ENCODE peak calls at places on chromosomes 4 and X, in four cellular contexts. W is H1, O is HepG2, Y is GM12878. B is an unnamed sample.

GRCh38 chr4:8235224-8235623 is 34.3 kb upstream of the HTRA3 start:
- DNase-seq in W (no peak), O (no peak), Y (no peak), B (no peak)

GRCh38 chr4:180695851-180696250 is 1547.4 kb upstream of the TENM3 start:
- DNase-seq in W (no peak), Y (no peak), O (no peak), B (no peak)

GRCh38 chrX:40105791-40106676 is 8.3 kb upstream of the BCOR start:
- DNase-seq in Y (no peak), O (no peak), W (peak), B (peak)

GRCh38 chr4:154569584-154569983 is 6.8 kb downstream of the FGB start:
- DNase-seq in W (no peak), O (no peak), Y (no peak), B (no peak)

GRCh38 chr4:140839396-140839795 is 83.2 kb upstream of the TBC1D9 start:
- DNase-seq in W (no peak), Y (no peak), O (no peak), B (no peak)

GRCh38 chr4:111499291-111499690 is 646.0 kb upstream of the FAM241A start:
- DNase-seq in O (no peak), Y (no peak), W (no peak), B (no peak)

GRCh38 chrX:124540474-124540873 is 194.1 kb downstream of the SH2D1A start:
- DNase-seq in W (no peak), Y (no peak), O (no peak), B (no peak)

GRCh38 chrX:38935561-38935960 is 134.3 kb downstream of the MID1IP1 start:
- DNase-seq in Y (no peak), W (no peak), O (no peak), B (no peak)

GRCh38 chrX:135707880-135708279 is 5.6 kb upstream of the CT45A1 start:
- DNase-seq in Y (no peak), W (peak), O (peak), B (peak)

GRCh38 chrX:153818571-153819397 is 11.6 kb downstream of the PDZD4 start:
- DNase-seq in O (no peak), W (peak), Y (no peak), B (peak)

GRCh38 chrX:54786972-54787371 is 11.1 kb downstream of the ITIH6 start:
- DNase-seq in Y (no peak), O (no peak), W (no peak), B (no peak)
- TF ChIP-seq CTCF in Y (peak), O (peak), W (peak), B (peak)

DNA sequence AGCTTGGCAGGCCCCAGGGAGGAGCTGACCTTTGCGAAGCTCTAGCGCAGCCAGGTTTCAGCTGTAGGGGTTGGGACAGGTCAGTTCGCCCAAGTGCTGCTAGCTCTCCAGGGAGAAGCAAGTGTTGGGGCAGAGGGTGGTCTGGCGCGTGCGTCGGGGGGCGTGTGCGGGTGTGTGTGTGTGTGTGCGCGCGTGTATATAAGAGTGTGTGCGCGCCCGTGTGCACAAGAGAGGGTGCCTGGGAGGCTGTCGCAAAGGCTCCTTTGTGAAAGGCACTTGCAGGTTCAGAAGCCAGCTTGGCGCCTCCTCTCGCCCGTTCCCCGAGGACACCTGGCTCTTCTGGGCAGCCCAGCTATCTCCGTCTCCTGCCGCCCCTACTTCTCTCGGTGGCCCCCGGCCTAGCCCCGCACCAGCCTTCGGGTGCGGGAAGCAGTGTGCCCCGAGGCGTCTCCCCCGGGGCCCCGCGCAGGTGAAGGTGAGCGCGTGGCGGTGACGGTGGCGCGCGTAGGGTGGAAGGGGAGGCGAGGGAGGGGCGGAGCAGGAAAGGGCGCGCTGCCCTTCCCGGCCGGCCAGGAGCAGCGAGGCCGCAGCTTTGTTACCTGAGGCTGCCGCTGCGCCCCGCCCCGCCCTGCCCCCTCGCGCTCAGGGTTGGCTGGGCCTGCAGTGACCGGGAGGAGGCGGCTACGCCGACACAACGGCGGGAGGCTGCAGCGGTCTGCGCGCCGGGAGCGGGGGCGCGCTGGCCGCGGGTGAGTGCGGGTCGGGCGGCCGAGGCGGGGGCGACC is at the start of gene FHDC1:
- DNase-seq in Y (no peak), O (no peak), W (peak), B (peak)
- TF ChIP-seq POLR2A in Y (no peak), O (no peak), W (peak), B (no peak)

GRCh38 chrX:68842351-68842750 is 13.5 kb downstream of the EFNB1 start:
- DNase-seq in Y (no peak), W (no peak), O (no peak), B (no peak)

GRCh38 chrX:68839771-68840170 is 10.9 kb downstream of the EFNB1 start:
- DNase-seq in O (no peak), W (no peak), Y (no peak), B (no peak)

GRCh38 chrX:68840256-68840655 is 11.4 kb downstream of the EFNB1 start:
- DNase-seq in W (no peak), Y (no peak), O (no peak), B (no peak)

GRCh38 chrX:68842781-68843581 is 14.2 kb downstream of the EFNB1 start:
- DNase-seq in W (no peak), O (no peak), Y (no peak), B (no peak)

GRCh38 chrX:68841251-68842049 is 12.6 kb downstream of the EFNB1 start:
- DNase-seq in Y (no peak), O (no peak), W (no peak), B (no peak)
- TF ChIP-seq TAF1 in Y (no peak), O (no peak), W (no peak), B (no peak)

DNA sequence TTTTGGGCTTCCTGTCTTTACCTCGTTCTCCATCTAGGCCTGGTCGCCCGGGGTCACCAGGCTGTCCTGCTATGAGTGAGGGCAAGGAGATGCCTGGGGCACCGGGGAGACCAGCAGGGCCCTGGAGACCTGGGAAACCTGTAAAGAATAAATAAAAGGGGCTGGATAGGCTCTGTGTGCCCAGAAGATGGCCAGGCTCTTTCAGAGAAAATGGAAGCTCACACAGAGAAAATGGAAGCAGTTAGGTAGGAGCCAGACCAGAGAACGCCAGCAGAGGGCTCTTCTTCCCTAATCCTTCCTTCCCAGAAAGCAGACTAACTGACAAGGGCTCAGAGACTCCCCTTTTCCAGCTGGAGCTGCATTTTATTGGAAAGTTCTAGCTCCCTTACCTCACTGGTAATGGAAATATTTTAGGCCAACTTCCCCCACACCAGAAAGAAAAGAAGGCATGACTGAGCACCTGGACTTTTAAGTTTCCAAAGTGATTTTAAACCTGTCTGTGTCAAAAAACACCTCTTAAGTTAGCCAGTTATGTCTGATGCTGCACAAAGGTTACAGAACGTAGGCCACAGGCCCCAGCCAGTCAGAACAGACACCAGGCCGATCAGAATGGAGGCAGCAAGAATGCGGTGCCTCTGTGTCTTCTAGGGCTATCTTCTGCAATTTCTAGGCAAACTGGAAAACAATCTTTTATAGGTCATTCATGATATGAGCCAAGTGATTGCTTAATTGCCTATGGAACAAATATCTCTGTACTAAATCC is 74.0 kb downstream of the ATG4A start:
- DNase-seq in W (peak), O (peak), Y (no peak), B (peak)
- TF ChIP-seq CTCF in W (peak), O (peak), Y (peak), B (peak)

DNA sequence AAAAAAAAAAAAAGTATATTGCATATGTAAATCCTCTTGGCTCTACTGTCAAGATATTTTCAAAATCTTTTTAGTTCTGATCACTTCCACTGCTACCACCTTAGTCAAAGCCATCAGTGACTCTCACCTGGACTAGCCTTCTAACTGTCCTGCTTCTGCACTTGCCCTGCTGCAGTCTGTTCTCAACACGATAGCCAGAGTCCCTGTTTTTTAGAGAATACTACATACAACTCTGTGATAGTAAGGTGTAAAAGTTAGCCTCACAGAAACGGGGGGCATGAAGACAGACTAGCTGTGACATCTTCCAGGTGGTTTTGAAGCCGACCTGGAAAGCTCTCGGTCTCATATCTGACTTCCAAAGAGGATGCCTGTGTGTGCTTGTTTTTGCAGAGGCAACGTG is 24.6 kb downstream of the EIF2S3 start:
- DNase-seq in W (no peak), Y (no peak), O (no peak), B (no peak)
- TF ChIP-seq POLR2A in W (no peak), Y (peak), O (no peak), B (peak)

GRCh38 chr4:173506780-173507211 is 23.2 kb downstream of the HAND2 start:
- DNase-seq in Y (no peak), O (no peak), W (no peak), B (no peak)
- TF ChIP-seq TAF1 in Y (no peak), O (no peak), W (no peak), B (no peak)

GRCh38 chr4:56052966-56053365 is 104.2 kb downstream of the CEP135 start:
- DNase-seq in W (no peak), O (no peak), Y (no peak), B (no peak)

GRCh38 chr4:56051049-56051709 is 102.4 kb downstream of the CEP135 start:
- DNase-seq in O (no peak), W (no peak), Y (no peak), B (no peak)

GRCh38 chr4:56049428-56050212 is 100.9 kb downstream of the CEP135 start:
- DNase-seq in O (no peak), Y (no peak), W (peak), B (peak)

GRCh38 chr4:56050584-56050983 is 101.8 kb downstream of the CEP135 start:
- DNase-seq in O (no peak), Y (no peak), W (no peak), B (no peak)

DNA sequence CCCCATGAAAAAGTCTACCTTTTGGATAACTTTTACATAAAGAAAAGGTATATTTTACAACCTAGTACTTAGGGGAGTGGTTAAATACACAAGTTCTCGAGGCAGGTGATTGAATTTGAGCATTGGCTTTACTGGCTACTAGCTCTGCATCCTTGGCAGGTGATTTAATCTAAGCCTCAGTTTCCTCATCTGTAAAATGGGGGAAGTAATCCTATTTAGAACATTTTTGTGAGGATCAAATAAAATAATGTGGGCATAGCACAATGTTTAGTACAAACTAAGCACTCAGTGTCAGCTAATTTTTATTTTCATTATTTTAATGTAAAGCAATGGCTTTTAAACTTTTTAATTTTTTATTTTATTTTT is 102.9 kb downstream of the CEP135 start:
- DNase-seq in O (no peak), Y (no peak), W (no peak), B (no peak)
- TF ChIP-seq CTCF in O (no peak), Y (no peak), W (no peak), B (no peak)

GRCh38 chr4:170089743-170090666 is at the start of gene AADAT:
- DNase-seq in W (peak), O (peak), Y (no peak), B (peak)
- TF ChIP-seq POLR2A in W (peak), O (no peak), Y (no peak), B (no peak)

B was measured in K562.